ENCODE peak calls at places on chromosomes 2 and 18, in four cellular contexts. I is MCF 10A, P is cardiac fibroblast, M is psoas muscle. E is an unnamed sample.

GRCh38 chr2:166117491-166117890 is 10.3 kb downstream of the SCN1A start:
- DNase-seq in I (no peak), P (no peak), M (no peak), E (no peak)

GRCh38 chr2:23703037-23703582 is 223.8 kb downstream of the ATAD2B start:
- DNase-seq in M (no peak), P (no peak), I (no peak), E (no peak)

GRCh38 chr2:111196435-111196834 is 75.7 kb downstream of the BCL2L11 start:
- DNase-seq in P (no peak), I (no peak), M (no peak), E (no peak)

GRCh38 chr2:104240984-104241383 is 612.9 kb upstream of the POU3F3 start:
- DNase-seq in M (no peak), P (no peak), I (no peak), E (no peak)

GRCh38 chr2:104572856-104573255 is 281.1 kb upstream of the POU3F3 start:
- DNase-seq in M (no peak), I (peak), P (no peak), E (no peak)

GRCh38 chr2:4901092-4901735 is 791.0 kb upstream of the SOX11 start:
- DNase-seq in I (no peak), M (no peak), P (no peak), E (no peak)

GRCh38 chr2:173159794-173160463 is 84.3 kb downstream of the MAP3K20 start:
- DNase-seq in M (peak), I (peak), P (peak), E (no peak)

GRCh38 chr2:102801098-102801718 is 39.4 kb downstream of the TMEM182 start:
- DNase-seq in I (peak), M (no peak), P (peak), E (no peak)

GRCh38 chr2:88874063-88874657 is 182.7 kb downstream of the RPIA start:
- DNase-seq in P (peak), I (peak), M (no peak), E (no peak)

GRCh38 chr18:51278045-51278649 is 80.7 kb upstream of the MEX3C start:
- DNase-seq in P (peak), I (peak), M (no peak), E (no peak)

GRCh38 chr2:86044045-86044444 is 61.6 kb downstream of the POLR1A start:
- DNase-seq in I (no peak), M (no peak), P (no peak), E (no peak)

GRCh38 chr2:226979004-226979403 is 143.2 kb downstream of the RHBDD1 start:
- DNase-seq in I (no peak), P (no peak), M (no peak), E (no peak)

GRCh38 chr18:6683112-6683876 is 46.2 kb upstream of the ARHGAP28 start:
- DNase-seq in I (no peak), M (no peak), P (no peak), E (no peak)

GRCh38 chr2:151156943-151157705 is 104.5 kb downstream of the RBM43 start:
- DNase-seq in I (no peak), P (no peak), M (no peak), E (no peak)

GRCh38 chr2:69007169-69007568 is 5.8 kb upstream of the ANTXR1 start:
- DNase-seq in P (peak), I (no peak), M (no peak), E (no peak)

GRCh38 chr2:238706673-238707072 is 141.2 kb upstream of the TWIST2 start:
- DNase-seq in I (no peak), P (no peak), M (no peak), E (no peak)
- TF ChIP-seq CTCF in I (no peak), P (peak), M (peak), E (no peak)

GRCh38 chr2:175829741-175830140 is 172.3 kb downstream of the LNPK start:
- DNase-seq in M (no peak), I (no peak), P (no peak), E (no peak)

GRCh38 chr2:175836361-175836760 is 165.7 kb downstream of the LNPK start:
- DNase-seq in I (no peak), M (no peak), P (no peak), E (no peak)

GRCh38 chr2:175834472-175834871 is 167.6 kb downstream of the LNPK start:
- DNase-seq in I (no peak), P (no peak), M (no peak), E (no peak)

GRCh38 chr2:175837046-175837445 is 165.0 kb downstream of the LNPK start:
- DNase-seq in M (peak), I (peak), P (peak), E (no peak)

GRCh38 chr2:175832886-175833285 is 169.2 kb downstream of the LNPK start:
- DNase-seq in P (no peak), M (no peak), I (no peak), E (no peak)
- TF ChIP-seq CTCF in P (no peak), M (no peak), I (no peak), E (no peak)

GRCh38 chr2:222315443-222316121 is 16.8 kb upstream of the PAX3 start:
- DNase-seq in I (peak), M (no peak), P (no peak), E (no peak)
- TF ChIP-seq CTCF in I (no peak), M (no peak), P (peak), E (peak)

GRCh38 chr18:47284691-47285370 is 33.4 kb upstream of the SKOR2 start:
- DNase-seq in M (no peak), I (no peak), P (no peak), E (no peak)

GRCh38 chr18:47280121-47280520 is 28.7 kb upstream of the SKOR2 start:
- DNase-seq in I (no peak), M (no peak), P (no peak), E (no peak)

GRCh38 chr18:47286776-47287410 is 35.4 kb upstream of the SKOR2 start:
- DNase-seq in P (no peak), I (no peak), M (no peak), E (no peak)

GRCh38 chr18:47285456-47285855 is 34.0 kb upstream of the SKOR2 start:
- DNase-seq in P (no peak), M (no peak), I (no peak), E (no peak)

GRCh38 chr18:47283476-47283875 is 32.0 kb upstream of the SKOR2 start:
- DNase-seq in P (peak), I (peak), M (no peak), E (no peak)
- TF ChIP-seq CTCF in P (peak), I (peak), M (peak), E (peak)